ENCODE peak calls at places on chromosomes 13 and 19, in seven cellular contexts. H is tibial nerve, A is transverse colon, R is stomach, Z is ovary, C is SK-N-SH, J is esophagus muscularis mucosa. V is an unnamed sample. For H3K36me3, the result is how much of the 10 kb centered on the place peaks cover.

GRCh38 chr13:112733661-112734379 is 44.0 kb downstream of the ATP11A start:
- DNase-seq in J (no peak), C (peak), H (no peak), R (no peak), Z (no peak), A (no peak), V (no peak)

GRCh38 chr19:39671739-39672363 is 16.1 kb downstream of the LGALS16 start:
- DNase-seq in R (peak), H (peak), J (peak), C (peak), A (no peak), Z (no peak), V (no peak)

GRCh38 chr13:112845511-112846144 is 123.4 kb upstream of the MCF2L start:
- DNase-seq in Z (no peak), J (no peak), H (no peak), R (no peak), C (no peak), A (no peak), V (no peak)

GRCh38 chr19:28582807-28583206 is 630.1 kb downstream of the UQCRFS1 start:
- DNase-seq in C (no peak), R (no peak), H (no peak), J (no peak), A (no peak), Z (no peak), V (no peak)

GRCh38 chr13:22211876-22212275 is 541.0 kb downstream of the FGF9 start:
- DNase-seq in C (no peak), H (no peak), J (no peak), Z (no peak), R (no peak), A (no peak), V (no peak)

GRCh38 chr19:4914736-4915501 is 5.6 kb downstream of the UHRF1 start:
- DNase-seq in A (peak), C (no peak), J (no peak), R (peak), Z (no peak), H (peak), V (no peak)

GRCh38 chr19:42283248-42284065 is 14.4 kb downstream of the CIC start:
- DNase-seq in H (peak), R (peak), Z (peak), J (peak), C (peak), A (peak), V (peak)

GRCh38 chr13:50810468-50810867 is 33.0 kb downstream of the DLEU7 start:
- DNase-seq in H (no peak), Z (no peak), C (no peak), J (no peak), R (no peak), A (no peak), V (no peak)

GRCh38 chr13:20161275-20161950 is 561 bp upstream of the GJA3 start:
- DNase-seq in H (no peak), A (peak), C (peak), R (no peak), Z (no peak), J (no peak), V (no peak)

GRCh38 chr19:35959040-35959967 is 23.1 kb downstream of the LRFN3 start:
- DNase-seq in C (peak), Z (no peak), R (peak), J (no peak), A (peak), H (no peak), V (no peak)

GRCh38 chr19:13621413-13621812 is 115.1 kb upstream of the CACNA1A start:
- DNase-seq in H (no peak), J (no peak), Z (no peak), C (no peak), A (no peak), R (no peak), V (no peak)

GRCh38 chr13:84985860-84986259 is 813.4 kb downstream of the SLITRK6 start:
- DNase-seq in A (no peak), H (no peak), Z (no peak), R (no peak), J (no peak), C (no peak), V (no peak)

DNA sequence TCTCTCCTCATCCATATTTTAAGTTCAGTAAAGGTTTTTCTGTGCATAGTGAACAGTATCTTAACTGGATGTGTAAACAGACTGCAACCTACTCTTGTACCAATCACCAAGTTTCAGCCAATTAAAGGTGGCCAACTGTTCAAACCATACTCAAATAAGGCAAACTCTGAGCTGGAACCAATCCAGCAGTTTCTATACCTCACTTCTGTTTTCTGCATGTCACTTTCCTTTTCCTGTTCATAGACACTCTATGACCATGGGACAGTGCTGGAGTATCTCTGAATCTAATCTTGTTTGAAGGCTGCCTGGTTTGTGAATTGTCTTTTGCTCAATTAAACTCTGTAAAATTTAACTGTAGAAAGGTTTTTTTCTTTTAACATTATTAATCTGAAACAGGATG is 470.3 kb upstream of the SLITRK6 start:
- DNase-seq in H (no peak), A (no peak), C (no peak), R (no peak), Z (no peak), J (no peak), V (no peak)
- H3K36me3 ChIP-seq in H (under half), A (under half), C (under half), R (under half), Z (under half), J (under half), V (under half)

GRCh38 chr19:17489392-17490030 is 19.2 kb downstream of the SLC27A1 start:
- DNase-seq in R (no peak), C (peak), H (no peak), A (no peak), J (no peak), Z (no peak), V (no peak)

GRCh38 chr19:17486545-17486944 is 16.2 kb downstream of the SLC27A1 start:
- DNase-seq in J (no peak), A (no peak), R (no peak), Z (no peak), H (no peak), C (no peak), V (no peak)

GRCh38 chr19:17490411-17490810 is 20.1 kb downstream of the SLC27A1 start:
- DNase-seq in A (no peak), C (no peak), J (no peak), Z (no peak), H (no peak), R (no peak), V (no peak)

GRCh38 chr19:17487240-17488121 is 17.2 kb downstream of the SLC27A1 start:
- DNase-seq in R (no peak), H (no peak), J (no peak), Z (no peak), C (peak), A (no peak), V (no peak)

GRCh38 chr19:17488593-17489391 is 18.5 kb downstream of the SLC27A1 start:
- DNase-seq in A (peak), H (no peak), R (peak), Z (no peak), J (no peak), C (peak), V (peak)
- TF ChIP-seq CTCF in A (peak), H (no peak), R (peak), Z (no peak), J (no peak), C (no peak), V (no peak)

GRCh38 chr13:59710416-59710815 is 453.3 kb downstream of the DIAPH3 start:
- DNase-seq in A (no peak), H (no peak), Z (no peak), C (no peak), R (no peak), J (no peak), V (no peak)
- TF ChIP-seq EP300 in A (no peak), H (no peak), Z (no peak), C (no peak), R (no peak), J (no peak), V (no peak)

GRCh38 chr13:108226184-108226583 is 8.0 kb downstream of the ABHD13 start:
- DNase-seq in J (no peak), A (no peak), H (no peak), C (peak), R (no peak), Z (no peak), V (no peak)

GRCh38 chr13:108227651-108228272 is 9.6 kb downstream of the ABHD13 start:
- DNase-seq in J (no peak), H (peak), C (peak), Z (no peak), A (no peak), R (no peak), V (no peak)

GRCh38 chr13:108223850-108224503 is 5.8 kb downstream of the ABHD13 start:
- DNase-seq in A (no peak), H (no peak), J (no peak), C (no peak), R (no peak), Z (no peak), V (no peak)

GRCh38 chr13:108230377-108230776 is 12.2 kb downstream of the ABHD13 start:
- DNase-seq in R (no peak), A (no peak), Z (no peak), J (no peak), H (no peak), C (no peak), V (no peak)

DNA sequence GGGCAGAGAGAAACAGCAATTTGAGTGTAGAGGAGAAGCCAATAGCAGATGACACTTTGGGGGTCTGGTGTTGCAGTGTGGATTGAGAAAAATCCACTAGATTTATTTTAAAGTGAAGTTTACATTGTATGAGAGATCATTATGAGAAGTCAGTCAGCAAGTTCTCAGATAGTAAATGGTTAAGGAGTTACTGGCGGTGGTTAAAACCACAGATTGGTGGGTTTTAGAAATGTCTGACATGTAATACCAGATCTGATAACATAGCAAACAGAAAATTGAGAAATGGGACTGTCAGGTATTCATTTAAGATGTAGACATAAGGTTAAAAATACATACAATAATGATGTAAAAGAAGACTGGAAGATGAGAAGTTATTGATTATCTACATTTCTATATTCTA is 7.2 kb downstream of the ABHD13 start:
- DNase-seq in C (no peak), H (no peak), J (no peak), R (no peak), Z (no peak), A (no peak), V (no peak)
- H3K36me3 ChIP-seq in C (under half), H (under half), J (under half), R (under half), Z (under half), A (under half), V (under half)